ENCODE peak calls at places on chromosomes 16 and 17, in nine cellular contexts. One of them, this sample, is unnamed.

GRCh38 chr17:27782791-27783206 is 17.5 kb downstream of the NOS2 start:
- DNase-seq in naive thymus-derived CD8-positive, alpha-beta T cell: no peak
- DNase-seq in fibroblast of gingiva: no peak
- DNase-seq in aorta: no peak
- DNase-seq in NCI-H1417: no peak
- DNase-seq in iris pigment epithelial cell: no peak
- DNase-seq in effector CD4-positive, alpha-beta T cell: no peak
- DNase-seq in NCI-H146: no peak
- DNase-seq in IMR-90: no peak
- DNase-seq in this sample: no peak

GRCh38 chr16:68910051-68910450 is 66.7 kb downstream of the TANGO6 start:
- DNase-seq in naive thymus-derived CD8-positive, alpha-beta T cell: no peak
- DNase-seq in fibroblast of gingiva: no peak
- DNase-seq in aorta: no peak
- DNase-seq in NCI-H1417: peak; percentile 16
- DNase-seq in iris pigment epithelial cell: no peak
- DNase-seq in effector CD4-positive, alpha-beta T cell: no peak
- DNase-seq in NCI-H146: peak; percentile 82
- DNase-seq in IMR-90: no peak
- DNase-seq in this sample: no peak

GRCh38 chr16:83813818-83814653 is 6.3 kb downstream of the HSBP1 start:
- DNase-seq in naive thymus-derived CD8-positive, alpha-beta T cell: no peak
- DNase-seq in fibroblast of gingiva: peak; percentile 84
- DNase-seq in aorta: no peak
- DNase-seq in NCI-H1417: peak; percentile 55
- DNase-seq in iris pigment epithelial cell: peak; percentile 81
- DNase-seq in effector CD4-positive, alpha-beta T cell: no peak
- DNase-seq in NCI-H146: peak; percentile 90
- DNase-seq in IMR-90: peak; percentile 80
- DNase-seq in this sample: no peak

GRCh38 chr17:53649201-53649600 is 173.5 kb upstream of the KIF2B start:
- DNase-seq in naive thymus-derived CD8-positive, alpha-beta T cell: no peak
- DNase-seq in fibroblast of gingiva: no peak
- DNase-seq in aorta: no peak
- DNase-seq in NCI-H1417: no peak
- DNase-seq in iris pigment epithelial cell: no peak
- DNase-seq in effector CD4-positive, alpha-beta T cell: no peak
- DNase-seq in NCI-H146: no peak
- DNase-seq in IMR-90: no peak
- DNase-seq in this sample: no peak

GRCh38 chr16:87461466-87461975 is 31.3 kb downstream of the ZCCHC14 start:
- DNase-seq in naive thymus-derived CD8-positive, alpha-beta T cell: no peak
- DNase-seq in fibroblast of gingiva: no peak
- DNase-seq in aorta: peak; percentile 86
- DNase-seq in NCI-H1417: peak; percentile 80
- DNase-seq in iris pigment epithelial cell: peak; percentile 39
- DNase-seq in effector CD4-positive, alpha-beta T cell: no peak
- DNase-seq in NCI-H146: peak; percentile 92
- DNase-seq in IMR-90: no peak
- DNase-seq in this sample: peak; percentile 47

GRCh38 chr17:48678141-48678971 is 44.0 kb downstream of the PRAC1 start:
- DNase-seq in naive thymus-derived CD8-positive, alpha-beta T cell: peak; percentile 73
- DNase-seq in fibroblast of gingiva: peak; percentile 9
- DNase-seq in aorta: peak; percentile 88
- DNase-seq in NCI-H1417: peak; percentile 70
- DNase-seq in iris pigment epithelial cell: peak; percentile 39
- DNase-seq in effector CD4-positive, alpha-beta T cell: peak; percentile 60
- DNase-seq in NCI-H146: peak; percentile 51
- DNase-seq in IMR-90: peak; percentile 19
- DNase-seq in this sample: peak; percentile 88

GRCh38 chr17:81434079-81434478 is 38.8 kb downstream of the BAHCC1 start:
- DNase-seq in naive thymus-derived CD8-positive, alpha-beta T cell: no peak
- DNase-seq in fibroblast of gingiva: peak; percentile 32
- DNase-seq in aorta: no peak
- DNase-seq in NCI-H1417: no peak
- DNase-seq in iris pigment epithelial cell: no peak
- DNase-seq in effector CD4-positive, alpha-beta T cell: no peak
- DNase-seq in NCI-H146: no peak
- DNase-seq in IMR-90: no peak
- DNase-seq in this sample: no peak

GRCh38 chr17:28901866-28902818 is 737 bp downstream of the DHRS13 start:
- DNase-seq in naive thymus-derived CD8-positive, alpha-beta T cell: no peak
- DNase-seq in fibroblast of gingiva: no peak
- DNase-seq in aorta: peak; percentile 80
- DNase-seq in NCI-H1417: peak; percentile 52
- DNase-seq in iris pigment epithelial cell: no peak
- DNase-seq in effector CD4-positive, alpha-beta T cell: peak; percentile 41
- DNase-seq in NCI-H146: peak; percentile 66
- DNase-seq in IMR-90: no peak
- DNase-seq in this sample: peak; percentile 77

GRCh38 chr17:29359777-29360176 is 30.4 kb upstream of the TAOK1 start:
- DNase-seq in naive thymus-derived CD8-positive, alpha-beta T cell: no peak
- DNase-seq in fibroblast of gingiva: no peak
- DNase-seq in aorta: no peak
- DNase-seq in NCI-H1417: no peak
- DNase-seq in iris pigment epithelial cell: no peak
- DNase-seq in effector CD4-positive, alpha-beta T cell: no peak
- DNase-seq in NCI-H146: no peak
- DNase-seq in IMR-90: no peak
- DNase-seq in this sample: no peak

GRCh38 chr17:73142763-73143395 is 21.9 kb upstream of the SSTR2 start:
- DNase-seq in naive thymus-derived CD8-positive, alpha-beta T cell: no peak
- DNase-seq in fibroblast of gingiva: peak; percentile 9
- DNase-seq in aorta: no peak
- DNase-seq in NCI-H1417: no peak
- DNase-seq in iris pigment epithelial cell: peak; percentile 68
- DNase-seq in effector CD4-positive, alpha-beta T cell: no peak
- DNase-seq in NCI-H146: no peak
- DNase-seq in IMR-90: peak; percentile 48
- DNase-seq in this sample: no peak

This sample was measured in glutamatergic neuron.